ENCODE peak calls at places on chromosomes 4 and X, in six cellular contexts. O is central memory CD8-positive, alpha-beta T cell; X is NCI-H460; L is hepatic stellate cell; U is NCI-H1930; R is myocyte. Q is an unnamed sample.

GRCh38 chrX:19514791-19515614 is at the start of gene MAP3K15:
- DNase-seq in O (no peak), X (peak), L (peak), U (peak), R (peak), Q (no peak)

GRCh38 chr4:163679189-163679588 is 184.7 kb downstream of the TMA16 start:
- DNase-seq in O (no peak), X (peak), L (no peak), U (no peak), R (peak), Q (no peak)

GRCh38 chr4:145690610-145691009 is 10.7 kb downstream of the C4orf51 start:
- DNase-seq in O (no peak), X (no peak), L (no peak), U (no peak), R (no peak), Q (no peak)

GRCh38 chr4:17811078-17811603 is 362 bp downstream of the NCAPG start:
- DNase-seq in O (no peak), X (no peak), L (peak), U (no peak), R (peak), Q (no peak)

GRCh38 chrX:109301177-109301576 is 180.7 kb downstream of the GUCY2F start:
- DNase-seq in O (no peak), X (no peak), L (no peak), U (no peak), R (no peak), Q (no peak)

GRCh38 chr4:48877827-48878535 is 28.6 kb downstream of the OCIAD2 start:
- DNase-seq in O (no peak), X (no peak), L (no peak), U (no peak), R (no peak), Q (no peak)

GRCh38 chrX:130715299-130715698 is 187.7 kb downstream of the ENOX2 start:
- DNase-seq in O (no peak), X (no peak), L (peak), U (no peak), R (peak), Q (no peak)

GRCh38 chr4:4411906-4412305 is 25.0 kb downstream of the NSG1 start:
- DNase-seq in O (no peak), X (no peak), L (no peak), U (no peak), R (no peak), Q (no peak)

GRCh38 chr4:8195841-8196460 is 3.1 kb upstream of the SH3TC1 start:
- DNase-seq in O (no peak), X (no peak), L (no peak), U (no peak), R (peak), Q (no peak)

GRCh38 chr4:2483237-2483636 is 14.3 kb downstream of the RNF4 start:
- DNase-seq in O (no peak), X (no peak), L (no peak), U (no peak), R (no peak), Q (no peak)

GRCh38 chrX:101362757-101363156 is 14.2 kb upstream of the TIMM8A start:
- DNase-seq in O (no peak), X (no peak), L (no peak), U (no peak), R (no peak), Q (no peak)

GRCh38 chrX:107571296-107571998 is 56.9 kb upstream of the PRPS1 start:
- DNase-seq in O (no peak), X (no peak), L (peak), U (no peak), R (peak), Q (no peak)

GRCh38 chrX:132821974-132822633 is 136.3 kb downstream of the HS6ST2 start:
- DNase-seq in O (no peak), X (no peak), L (no peak), U (no peak), R (no peak), Q (no peak)